ENCODE peak calls at places on chromosomes 13 and 19, in ten cellular contexts. B is right atrium auricular region; M is activated naive CD4-positive, alpha-beta T cell; R is omental fat pad; Z is stimulated activated CD8-positive, alpha-beta memory T cell treated with anti-CD3 and anti-CD28 coated beads, Interleukin-2, amount 100 ng/mL, for 1 hour; E is activated gamma-delta T cell treated with Interleukin-2 at 50 U/mL for 16 hours; N is nephron progenitor cell; U is HT-29; K is ELR; I is T-helper 1 cell. S is an unnamed sample.

GRCh38 chr19:43667524-43668405 is 2.2 kb downstream of the PLAUR start:
- DNase-seq in B (no peak), M (no peak), R (peak), Z (no peak), E (no peak), N (peak), U (no peak), K (peak), I (no peak), S (no peak)

GRCh38 chr19:3129112-3129511 is 6.7 kb upstream of the GNA15 start:
- DNase-seq in B (no peak), M (no peak), R (no peak), Z (no peak), E (no peak), N (no peak), U (peak), K (peak), I (peak), S (peak)

GRCh38 chr13:82259284-82259683 is 1623.0 kb downstream of the SLITRK1 start:
- DNase-seq in B (no peak), M (no peak), R (no peak), Z (no peak), E (no peak), N (no peak), U (no peak), K (no peak), I (no peak), S (no peak)

GRCh38 chr13:30504081-30504480 is 38.3 kb upstream of the HMGB1 start:
- DNase-seq in B (no peak), M (no peak), R (no peak), Z (no peak), E (no peak), N (no peak), U (no peak), K (no peak), I (peak), S (peak)

GRCh38 chr13:42807866-42808265 is 26.5 kb downstream of the FAM216B start:
- DNase-seq in B (no peak), M (no peak), R (no peak), Z (no peak), E (no peak), N (no peak), U (no peak), K (peak), I (no peak), S (peak)

GRCh38 chr13:86554066-86554465 is 754.8 kb upstream of the SLITRK6 start:
- DNase-seq in B (no peak), M (no peak), R (no peak), Z (no peak), E (no peak), N (no peak), U (no peak), K (no peak), I (no peak), S (no peak)

GRCh38 chr19:46076951-46077814 is 36.4 kb upstream of the IGFL4 start:
- DNase-seq in B (no peak), M (no peak), R (no peak), Z (no peak), E (no peak), N (peak), U (peak), K (peak), I (peak), S (peak)

GRCh38 chr19:5691205-5691929 is 1.3 kb downstream of the RPL36 start:
- DNase-seq in B (peak), M (no peak), R (no peak), Z (no peak), E (no peak), N (no peak), U (peak), K (peak), I (peak), S (peak)

GRCh38 chr19:18340990-18341868 is 831 bp downstream of the PGPEP1 start:
- DNase-seq in B (peak), M (peak), R (peak), Z (peak), E (peak), N (peak), U (peak), K (peak), I (peak), S (peak)

GRCh38 chr13:27131906-27132305 is 39.7 kb downstream of the USP12 start:
- DNase-seq in B (no peak), M (no peak), R (no peak), Z (no peak), E (no peak), N (no peak), U (no peak), K (no peak), I (no peak), S (no peak)

GRCh38 chr19:41449079-41449864 is 6.3 kb downstream of the ERICH4 start:
- DNase-seq in B (peak), M (peak), R (peak), Z (peak), E (peak), N (peak), U (peak), K (peak), I (peak), S (peak)

GRCh38 chr19:12656899-12657571 is 9.5 kb downstream of the MAN2B1 start:
- DNase-seq in B (no peak), M (no peak), R (no peak), Z (no peak), E (no peak), N (no peak), U (no peak), K (peak), I (no peak), S (no peak)

GRCh38 chr13:108419768-108420167 is 150.2 kb downstream of the TNFSF13B start:
- DNase-seq in B (no peak), M (no peak), R (no peak), Z (no peak), E (no peak), N (no peak), U (no peak), K (no peak), I (no peak), S (no peak)